ENCODE peak calls at places on chromosomes 16 and 17, in four cellular contexts. Z, I, R and C are unnamed samples.

GRCh38 chr17:1755252-1755992 is 6.4 kb upstream of the SERPINF1 start:
- DNase-seq in I (no peak), Z (no peak), R (no peak), C (no peak)

GRCh38 chr16:78122774-78123315 is 23.4 kb downstream of the WWOX start:
- DNase-seq in R (no peak), I (peak), Z (no peak), C (no peak)

GRCh38 chr16:3456374-3456773 is 12.9 kb downstream of the NAA60 start:
- DNase-seq in Z (no peak), R (no peak), I (no peak), C (no peak)

GRCh38 chr16:9489823-9490467 is 398.5 kb downstream of the HAPSTR1 start:
- DNase-seq in I (peak), R (peak), Z (no peak), C (no peak)

GRCh38 chr16:57800213-57801097 is 1.8 kb downstream of the KIFC3 start:
- DNase-seq in Z (no peak), R (no peak), I (no peak), C (no peak)

GRCh38 chr16:87818533-87819161 is 50.7 kb downstream of the SLC7A5 start:
- DNase-seq in R (no peak), I (no peak), Z (no peak), C (no peak)

GRCh38 chr17:59547131-59547915 is 18.1 kb upstream of the DHX40 start:
- DNase-seq in I (no peak), Z (no peak), R (no peak), C (no peak)

GRCh38 chr17:21361020-21361809 is 14.9 kb upstream of the KCNJ12 start:
- DNase-seq in I (no peak), R (no peak), Z (no peak), C (no peak)

GRCh38 chr16:67016681-67017450 is 12.1 kb upstream of the CBFB start:
- DNase-seq in I (no peak), R (peak), Z (no peak), C (no peak)

GRCh38 chr16:20624882-20625807 is 49.0 kb upstream of the ACSM2B start:
- DNase-seq in R (no peak), Z (no peak), I (no peak), C (no peak)

GRCh38 chr17:80456465-80457235 is 19.8 kb downstream of the NPTX1 start:
- DNase-seq in I (no peak), Z (no peak), R (peak), C (no peak)

GRCh38 chr17:75922963-75923874 is 17.6 kb downstream of the FBF1 start:
- DNase-seq in I (no peak), R (no peak), Z (no peak), C (no peak)

GRCh38 chr16:80804451-80805383 is at the start of gene CDYL2:
- DNase-seq in R (no peak), I (no peak), Z (no peak), C (no peak)

GRCh38 chr17:78174332-78174869 is 6.0 kb downstream of the SYNGR2 start:
- DNase-seq in Z (peak), R (peak), I (peak), C (peak)

GRCh38 chr17:69869667-69870066 is 205.4 kb upstream of the KCNJ16 start:
- DNase-seq in Z (no peak), I (no peak), R (no peak), C (no peak)

GRCh38 chr17:6444573-6445335 is 499 bp downstream of the PIMREG start:
- DNase-seq in R (no peak), Z (no peak), I (no peak), C (no peak)

GRCh38 chr16:17215306-17215705 is 255.5 kb downstream of the XYLT1 start:
- DNase-seq in Z (no peak), R (no peak), I (no peak), C (no peak)

GRCh38 chr16:73032548-73033270 is 15.2 kb downstream of the ZFHX3 start:
- DNase-seq in R (no peak), I (no peak), Z (no peak), C (no peak)

GRCh38 chr17:75487351-75488070 is 27.8 kb downstream of the CASKIN2 start:
- DNase-seq in R (peak), Z (no peak), I (no peak), C (no peak)

GRCh38 chr16:81004646-81005353 is 1.9 kb downstream of the CMC2 start:
- DNase-seq in R (no peak), I (peak), Z (no peak), C (no peak)

GRCh38 chr17:41781404-41782110 is 5.0 kb downstream of the JUP start:
- DNase-seq in Z (no peak), R (peak), I (peak), C (no peak)

GRCh38 chr17:64130559-64131001 is 636 bp upstream of the ERN1 start:
- DNase-seq in R (peak), I (no peak), Z (peak), C (no peak)

GRCh38 chr17:50421308-50422031 is 4.5 kb upstream of the ACSF2 start:
- DNase-seq in R (no peak), I (no peak), Z (no peak), C (no peak)

GRCh38 chr16:46688101-46688656 is 799 bp downstream of the VPS35 start:
- DNase-seq in Z (peak), I (no peak), R (no peak), C (no peak)

GRCh38 chr16:381788-382717 is at the start of gene PGAP6:
- DNase-seq in Z (peak), I (no peak), R (peak), C (no peak)

GRCh38 chr16:3256876-3257465 is 538 bp upstream of the MEFV start:
- DNase-seq in Z (no peak), I (no peak), R (no peak), C (no peak)

GRCh38 chr16:82067042-82067809 is 32.2 kb downstream of the HSD17B2 start:
- DNase-seq in I (no peak), R (no peak), Z (no peak), C (no peak)

GRCh38 chr17:21459536-21459935 is 83.4 kb downstream of the KCNJ12 start:
- DNase-seq in I (no peak), Z (no peak), R (no peak), C (no peak)

GRCh38 chr17:77828749-77829539 is 129.6 kb upstream of the TNRC6C start:
- DNase-seq in I (no peak), R (peak), Z (no peak), C (no peak)

GRCh38 chr16:54432481-54433229 is 146.1 kb upstream of the IRX3 start:
- DNase-seq in Z (no peak), I (no peak), R (no peak), C (no peak)

GRCh38 chr17:75549246-75550138 is 24.0 kb downstream of the LLGL2 start:
- DNase-seq in I (peak), R (no peak), Z (peak), C (no peak)

GRCh38 chr16:46801428-46802049 is 29.4 kb downstream of the C16orf87 start:
- DNase-seq in R (no peak), Z (no peak), I (peak), C (no peak)

GRCh38 chr17:76000755-76001521 is at the start of gene CDK3:
- DNase-seq in Z (no peak), I (no peak), R (no peak), C (no peak)

GRCh38 chr16:66427036-66427446 is at the start of gene BEAN1:
- DNase-seq in I (no peak), R (peak), Z (no peak), C (no peak)

GRCh38 chr17:74848656-74849399 is 10.9 kb downstream of the GRIN2C start:
- DNase-seq in Z (no peak), R (no peak), I (no peak), C (no peak)

GRCh38 chr16:31460582-31461002 is 1.3 kb downstream of the ARMC5 start:
- DNase-seq in Z (peak), R (peak), I (peak), C (no peak)

DNA sequence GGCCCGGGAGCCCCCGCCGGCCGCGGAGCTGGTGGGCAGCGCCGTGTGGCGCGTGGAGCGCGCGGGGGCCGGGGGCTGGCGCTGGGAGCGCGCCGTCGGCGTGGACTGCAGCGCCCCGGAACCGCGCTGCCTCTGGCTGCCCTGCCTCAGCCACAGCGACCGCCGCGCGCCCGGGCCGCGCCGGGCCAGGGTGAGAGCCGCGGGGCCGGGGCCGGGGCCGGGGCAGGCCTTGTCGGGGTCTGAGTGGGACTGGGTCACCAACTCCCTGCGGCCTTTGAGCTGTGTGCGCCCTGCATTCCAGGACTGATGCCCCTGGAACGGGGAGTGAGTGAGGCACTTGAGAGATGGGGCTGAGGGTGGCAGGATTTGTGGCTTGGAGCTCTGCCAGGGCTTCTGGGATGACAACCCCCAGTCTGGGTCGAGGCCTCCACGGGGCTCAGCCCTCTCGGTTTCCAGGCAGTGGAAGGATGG is 25.7 kb downstream of the ARHGAP23 start:
- DNase-seq in R (no peak), I (peak), Z (peak), C (no peak)
- TF ChIP-seq POLR2A in R (no peak), I (no peak), Z (no peak), C (no peak)

GRCh38 chr17:8124350-8125195 is 667 bp upstream of the HES7 start:
- DNase-seq in I (peak), Z (no peak), R (no peak), C (no peak)
- H3K4me3 ChIP-seq in I (peak), Z (peak), R (peak), C (peak)

DNA sequence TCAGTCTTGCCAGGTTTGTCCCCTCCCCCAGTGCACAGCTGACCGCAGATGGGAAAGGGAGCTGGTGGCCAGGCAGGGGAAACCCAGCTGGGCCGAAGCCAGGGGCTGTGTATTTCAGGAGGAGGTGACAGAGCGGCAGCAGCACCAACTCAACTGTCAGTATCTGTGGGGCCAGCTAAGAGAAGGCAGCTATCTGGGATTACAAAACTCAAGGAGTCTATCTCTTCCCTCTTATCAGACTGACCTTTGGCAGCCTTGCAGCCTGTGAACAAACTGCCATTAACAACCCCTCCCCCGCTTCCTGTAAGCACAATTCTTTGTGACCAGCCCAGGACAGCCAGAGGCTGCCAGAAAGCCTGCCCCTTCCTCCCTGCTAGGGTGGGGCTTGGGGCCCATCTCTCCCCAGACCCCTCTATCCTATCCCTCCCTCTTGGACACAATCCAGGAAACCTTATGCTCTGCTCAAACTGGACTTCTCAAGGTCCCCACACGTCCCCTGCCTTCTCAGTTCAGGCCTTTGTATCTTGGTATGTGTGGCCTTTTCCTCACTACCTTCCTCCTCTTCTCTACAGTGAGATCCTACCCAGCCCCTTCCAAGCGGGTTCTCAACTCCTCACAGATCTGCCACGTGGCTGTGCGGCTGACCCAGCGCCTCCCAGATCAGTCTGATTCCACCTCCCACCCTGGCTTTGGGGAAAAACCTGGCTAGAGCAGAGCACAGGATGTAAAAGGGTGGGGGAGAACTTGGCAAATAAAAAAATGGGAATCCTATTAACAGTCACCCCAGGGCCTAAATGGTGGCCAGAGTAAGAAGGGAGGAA is 10.5 kb downstream of the ST3GAL2 start:
- DNase-seq in R (peak), Z (peak), I (peak), C (peak)
- TF ChIP-seq EP300 in R (no peak), Z (no peak), I (peak), C (no peak)

GRCh38 chr17:43578352-43578698 is 32.2 kb upstream of the ETV4 start:
- DNase-seq in I (no peak), Z (no peak), R (no peak), C (no peak)

GRCh38 chr17:43581130-43581529 is 35.0 kb upstream of the ETV4 start:
- DNase-seq in Z (no peak), I (no peak), R (no peak), C (no peak)

GRCh38 chr17:43579570-43580140 is 33.5 kb upstream of the ETV4 start:
- DNase-seq in R (no peak), Z (no peak), I (peak), C (no peak)

GRCh38 chr17:43576563-43577229 is 30.6 kb upstream of the ETV4 start:
- DNase-seq in R (peak), Z (peak), I (peak), C (no peak)

DNA sequence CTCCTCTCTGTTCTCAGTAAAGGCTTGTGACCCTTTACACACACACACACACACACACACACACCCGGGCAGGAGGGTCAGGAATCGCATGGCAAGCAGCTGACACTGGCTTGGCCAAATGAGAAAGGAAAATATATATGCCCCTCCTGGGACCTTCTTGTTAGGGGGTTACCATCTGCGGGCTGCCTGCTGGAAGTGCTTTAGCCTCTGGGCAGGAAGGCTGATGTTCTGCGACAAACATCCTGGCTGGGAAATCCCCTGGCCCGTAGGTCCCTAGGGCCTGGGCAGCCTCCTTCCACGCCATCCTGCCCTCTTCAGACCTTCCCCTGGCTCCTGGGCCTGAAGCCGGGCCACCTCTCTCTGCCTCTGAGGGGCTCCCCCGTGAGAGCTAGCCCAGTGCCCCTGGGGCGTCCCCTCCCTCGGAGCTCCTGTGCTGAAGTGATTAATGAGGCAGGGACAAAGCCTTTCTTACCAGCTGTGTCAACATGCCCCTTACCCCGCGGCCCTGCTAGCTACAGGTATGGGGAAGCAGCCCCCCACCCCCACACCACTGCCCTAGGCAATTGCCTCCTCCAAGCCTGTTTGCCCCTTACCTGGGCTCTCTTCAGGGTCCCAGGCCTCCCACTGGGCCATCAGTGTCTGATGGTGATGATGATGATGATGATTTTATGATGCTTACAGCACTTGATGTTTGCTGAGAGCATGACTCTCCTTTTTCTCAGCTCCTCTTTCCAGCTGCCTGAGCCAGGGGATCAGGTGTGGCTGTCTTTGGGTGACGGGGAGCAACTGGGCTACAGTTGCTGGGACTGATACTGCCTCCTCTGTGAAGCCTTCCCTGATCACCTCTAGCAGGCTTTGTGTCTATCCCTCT is 32.8 kb upstream of the ETV4 start:
- DNase-seq in I (no peak), Z (no peak), R (no peak), C (no peak)
- TF ChIP-seq POLR2A in I (no peak), Z (no peak), R (no peak), C (no peak)

GRCh38 chr17:48609754-48610281 is 999 bp downstream of the HOXB7 start:
- DNase-seq in Z (no peak), I (no peak), R (no peak), C (no peak)
- H3K4me3 ChIP-seq in Z (peak), I (peak), R (peak), C (peak)